ENCODE peak calls at places on chromosomes 7 and 10, in five cellular contexts. One of them, this sample, is unnamed. For H3K27me3, the result is how much of the 10 kb centered on the place peaks cover.

GRCh38 chr7:19249281-19249680 is 104.1 kb upstream of the FERD3L start:
- DNase-seq in RWPE2: no peak
- DNase-seq in HAP-1: no peak
- DNase-seq in gastrocnemius medialis: no peak
- DNase-seq in psoas muscle: no peak
- DNase-seq in this sample: no peak

GRCh38 chr7:66739953-66740301 is 606 bp upstream of the RABGEF1 start:
- DNase-seq in psoas muscle: no peak
- DNase-seq in HAP-1: no peak
- DNase-seq in gastrocnemius medialis: no peak
- DNase-seq in RWPE2: no peak
- DNase-seq in this sample: no peak

GRCh38 chr7:4406288-4407058 is 275.6 kb upstream of the FOXK1 start:
- DNase-seq in RWPE2: no peak
- DNase-seq in HAP-1: no peak
- DNase-seq in gastrocnemius medialis: no peak
- DNase-seq in psoas muscle: no peak
- DNase-seq in this sample: no peak

GRCh38 chr7:266851-267840 is 22.8 kb upstream of the FOXL3 start:
- DNase-seq in HAP-1: no peak
- DNase-seq in RWPE2: peak
- DNase-seq in gastrocnemius medialis: no peak
- DNase-seq in psoas muscle: peak
- DNase-seq in this sample: no peak

GRCh38 chr7:97119747-97120146 is 2.2 kb downstream of the SDHAF3 start:
- DNase-seq in psoas muscle: no peak
- DNase-seq in gastrocnemius medialis: no peak
- DNase-seq in RWPE2: no peak
- DNase-seq in HAP-1: no peak
- DNase-seq in this sample: no peak

GRCh38 chr10:120372917-120373316 is 84.1 kb upstream of the PLPP4 start:
- DNase-seq in HAP-1: no peak
- DNase-seq in RWPE2: no peak
- DNase-seq in gastrocnemius medialis: no peak
- DNase-seq in psoas muscle: no peak
- DNase-seq in this sample: no peak

GRCh38 chr10:48610585-48611093 is 5.8 kb upstream of the ARHGAP22 start:
- DNase-seq in HAP-1: no peak
- DNase-seq in psoas muscle: no peak
- DNase-seq in gastrocnemius medialis: no peak
- DNase-seq in RWPE2: no peak
- DNase-seq in this sample: no peak

GRCh38 chr7:98193474-98194180 is 17.6 kb upstream of the BHLHA15 start:
- DNase-seq in psoas muscle: no peak
- DNase-seq in RWPE2: no peak
- DNase-seq in gastrocnemius medialis: no peak
- DNase-seq in HAP-1: no peak
- DNase-seq in this sample: no peak

GRCh38 chr7:41808541-41808940 is 105.7 kb upstream of the INHBA start:
- DNase-seq in HAP-1: peak
- DNase-seq in psoas muscle: no peak
- DNase-seq in RWPE2: no peak
- DNase-seq in gastrocnemius medialis: no peak
- DNase-seq in this sample: no peak

GRCh38 chr7:70566659-70567058 is 565.3 kb upstream of the GALNT17 start:
- DNase-seq in gastrocnemius medialis: no peak
- DNase-seq in HAP-1: peak
- DNase-seq in RWPE2: no peak
- DNase-seq in psoas muscle: no peak
- DNase-seq in this sample: no peak

GRCh38 chr10:99799613-99800012 is 17.2 kb downstream of the ABCC2 start:
- DNase-seq in RWPE2: no peak
- DNase-seq in gastrocnemius medialis: no peak
- DNase-seq in psoas muscle: no peak
- DNase-seq in HAP-1: no peak
- DNase-seq in this sample: no peak

GRCh38 chr7:6607651-6608051 is 7.8 kb upstream of the ZNF853 start:
- DNase-seq in psoas muscle: no peak
- DNase-seq in HAP-1: no peak
- DNase-seq in gastrocnemius medialis: no peak
- DNase-seq in RWPE2: no peak
- DNase-seq in this sample: no peak

GRCh38 chr7:91226411-91226810 is 37.8 kb upstream of the FZD1 start:
- DNase-seq in psoas muscle: no peak
- DNase-seq in gastrocnemius medialis: no peak
- DNase-seq in HAP-1: no peak
- DNase-seq in RWPE2: no peak
- DNase-seq in this sample: no peak

GRCh38 chr7:44131173-44132009 is 8.0 kb upstream of the POLD2 start:
- DNase-seq in RWPE2: no peak
- DNase-seq in psoas muscle: no peak
- DNase-seq in gastrocnemius medialis: no peak
- DNase-seq in HAP-1: no peak
- DNase-seq in this sample: no peak

GRCh38 chr10:110313674-110314073 is 9.0 kb upstream of the SMNDC1 start:
- DNase-seq in psoas muscle: no peak
- DNase-seq in RWPE2: no peak
- DNase-seq in HAP-1: no peak
- DNase-seq in gastrocnemius medialis: no peak
- DNase-seq in this sample: no peak

GRCh38 chr7:134293029-134293740 is 23.5 kb downstream of the SLC35B4 start:
- DNase-seq in RWPE2: no peak
- DNase-seq in psoas muscle: no peak
- DNase-seq in gastrocnemius medialis: no peak
- DNase-seq in HAP-1: no peak
- DNase-seq in this sample: no peak

GRCh38 chr7:24216576-24217116 is 67.3 kb upstream of the NPY start:
- DNase-seq in psoas muscle: no peak
- DNase-seq in gastrocnemius medialis: no peak
- DNase-seq in HAP-1: no peak
- DNase-seq in RWPE2: no peak
- DNase-seq in this sample: no peak

GRCh38 chr10:125024496-125025234 is 82.7 kb downstream of the ZRANB1 start:
- DNase-seq in gastrocnemius medialis: no peak
- DNase-seq in HAP-1: peak
- DNase-seq in psoas muscle: no peak
- DNase-seq in RWPE2: no peak
- DNase-seq in this sample: no peak

GRCh38 chr7:50766808-50767207 is 15.9 kb downstream of the GRB10 start:
- DNase-seq in psoas muscle: no peak
- DNase-seq in gastrocnemius medialis: no peak
- DNase-seq in HAP-1: no peak
- DNase-seq in RWPE2: no peak
- DNase-seq in this sample: no peak

GRCh38 chr7:50766106-50766505 is 16.6 kb downstream of the GRB10 start:
- DNase-seq in RWPE2: no peak
- DNase-seq in psoas muscle: no peak
- DNase-seq in HAP-1: no peak
- DNase-seq in gastrocnemius medialis: no peak
- DNase-seq in this sample: no peak

GRCh38 chr7:50769160-50769484 is 13.6 kb downstream of the GRB10 start:
- DNase-seq in gastrocnemius medialis: no peak
- DNase-seq in HAP-1: no peak
- DNase-seq in psoas muscle: no peak
- DNase-seq in RWPE2: no peak
- DNase-seq in this sample: no peak

GRCh38 chr7:50771120-50772002 is 11.3 kb downstream of the GRB10 start:
- DNase-seq in psoas muscle: no peak
- DNase-seq in HAP-1: no peak
- DNase-seq in gastrocnemius medialis: no peak
- DNase-seq in RWPE2: no peak
- DNase-seq in this sample: no peak

GRCh38 chr7:50768470-50769159 is 14.1 kb downstream of the GRB10 start:
- DNase-seq in gastrocnemius medialis: no peak
- DNase-seq in psoas muscle: no peak
- DNase-seq in RWPE2: no peak
- DNase-seq in HAP-1: no peak
- DNase-seq in this sample: no peak
- H3K4me3 ChIP-seq in gastrocnemius medialis: no peak
- H3K4me3 ChIP-seq in psoas muscle: no peak
- H3K4me3 ChIP-seq in RWPE2: no peak
- H3K4me3 ChIP-seq in HAP-1: no peak
- H3K4me3 ChIP-seq in this sample: no peak

GRCh38 chr7:22979251-22979650 is 34.7 kb downstream of the HYCC1 start:
- DNase-seq in RWPE2: no peak
- DNase-seq in HAP-1: no peak
- DNase-seq in psoas muscle: no peak
- DNase-seq in gastrocnemius medialis: no peak
- DNase-seq in this sample: no peak
- H3K27me3 ChIP-seq in RWPE2: under half
- H3K27me3 ChIP-seq in HAP-1: under half
- H3K27me3 ChIP-seq in psoas muscle: under half
- H3K27me3 ChIP-seq in gastrocnemius medialis: under half
- H3K27me3 ChIP-seq in this sample: under half

GRCh38 chr7:25860206-25860881 is 291.7 kb upstream of the NFE2L3 start:
- DNase-seq in psoas muscle: no peak
- DNase-seq in RWPE2: peak
- DNase-seq in HAP-1: no peak
- DNase-seq in gastrocnemius medialis: no peak
- DNase-seq in this sample: no peak
- H3K4me3 ChIP-seq in psoas muscle: no peak
- H3K4me3 ChIP-seq in RWPE2: peak
- H3K4me3 ChIP-seq in HAP-1: peak
- H3K4me3 ChIP-seq in gastrocnemius medialis: no peak
- H3K4me3 ChIP-seq in this sample: no peak

DNA sequence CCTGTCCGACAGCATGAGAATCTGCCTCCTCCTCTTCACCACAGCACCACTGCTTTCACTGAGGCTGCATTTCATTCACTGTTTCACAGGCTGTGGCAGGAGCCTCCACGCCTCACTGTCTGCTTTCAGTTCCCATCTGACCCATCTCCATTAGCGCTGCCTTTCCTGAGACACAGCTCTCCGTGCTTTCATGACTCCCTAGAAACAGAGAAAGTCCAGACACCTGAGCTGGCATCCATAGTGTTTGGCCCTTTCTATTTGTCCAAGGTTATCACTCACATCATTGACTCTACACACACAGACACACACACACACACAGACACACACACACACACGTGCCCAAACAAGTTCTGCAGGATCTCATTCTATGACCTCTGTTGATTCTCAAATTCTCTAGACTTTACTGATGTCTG is 5.2 kb downstream of the LGI1 start:
- DNase-seq in psoas muscle: no peak
- DNase-seq in HAP-1: no peak
- DNase-seq in gastrocnemius medialis: no peak
- DNase-seq in RWPE2: no peak
- DNase-seq in this sample: no peak
- H3K27me3 ChIP-seq in psoas muscle: under half
- H3K27me3 ChIP-seq in HAP-1: under half
- H3K27me3 ChIP-seq in gastrocnemius medialis: under half
- H3K27me3 ChIP-seq in RWPE2: under half
- H3K27me3 ChIP-seq in this sample: under half

GRCh38 chr7:153887756-153888591 is 164.2 kb upstream of the DPP6 start:
- DNase-seq in psoas muscle: no peak
- DNase-seq in HAP-1: no peak
- DNase-seq in gastrocnemius medialis: no peak
- DNase-seq in RWPE2: no peak
- DNase-seq in this sample: no peak
- H3K4me3 ChIP-seq in psoas muscle: peak
- H3K4me3 ChIP-seq in HAP-1: no peak
- H3K4me3 ChIP-seq in gastrocnemius medialis: peak
- H3K4me3 ChIP-seq in RWPE2: no peak
- H3K4me3 ChIP-seq in this sample: no peak

GRCh38 chr10:42878134-42878820 is 95.7 kb downstream of the BMS1 start:
- DNase-seq in psoas muscle: no peak
- DNase-seq in gastrocnemius medialis: no peak
- DNase-seq in RWPE2: no peak
- DNase-seq in HAP-1: no peak
- DNase-seq in this sample: no peak

GRCh38 chr10:42878821-42879195 is 96.2 kb downstream of the BMS1 start:
- DNase-seq in RWPE2: no peak
- DNase-seq in gastrocnemius medialis: no peak
- DNase-seq in psoas muscle: no peak
- DNase-seq in HAP-1: no peak
- DNase-seq in this sample: no peak

GRCh38 chr10:42876945-42877344 is 94.3 kb downstream of the BMS1 start:
- DNase-seq in psoas muscle: no peak
- DNase-seq in HAP-1: no peak
- DNase-seq in RWPE2: no peak
- DNase-seq in gastrocnemius medialis: no peak
- DNase-seq in this sample: no peak

GRCh38 chr10:42876476-42876875 is 93.9 kb downstream of the BMS1 start:
- DNase-seq in psoas muscle: no peak
- DNase-seq in gastrocnemius medialis: no peak
- DNase-seq in HAP-1: no peak
- DNase-seq in RWPE2: no peak
- DNase-seq in this sample: no peak

GRCh38 chr10:42877496-42878030 is 95.0 kb downstream of the BMS1 start:
- DNase-seq in gastrocnemius medialis: no peak
- DNase-seq in HAP-1: no peak
- DNase-seq in psoas muscle: no peak
- DNase-seq in RWPE2: no peak
- DNase-seq in this sample: no peak
- H3K27me3 ChIP-seq in gastrocnemius medialis: under half
- H3K27me3 ChIP-seq in HAP-1: under half
- H3K27me3 ChIP-seq in psoas muscle: under half
- H3K27me3 ChIP-seq in RWPE2: under half
- H3K27me3 ChIP-seq in this sample: under half

GRCh38 chr10:8331896-8332729 is 277.6 kb downstream of the GATA3 start:
- DNase-seq in RWPE2: peak
- DNase-seq in gastrocnemius medialis: no peak
- DNase-seq in psoas muscle: peak
- DNase-seq in HAP-1: no peak
- DNase-seq in this sample: peak

GRCh38 chr10:8331387-8331786 is 276.9 kb downstream of the GATA3 start:
- DNase-seq in HAP-1: no peak
- DNase-seq in psoas muscle: no peak
- DNase-seq in RWPE2: no peak
- DNase-seq in gastrocnemius medialis: no peak
- DNase-seq in this sample: no peak

GRCh38 chr10:8334631-8335030 is 280.1 kb downstream of the GATA3 start:
- DNase-seq in gastrocnemius medialis: no peak
- DNase-seq in psoas muscle: no peak
- DNase-seq in HAP-1: no peak
- DNase-seq in RWPE2: no peak
- DNase-seq in this sample: no peak

GRCh38 chr10:8336629-8337331 is 282.3 kb downstream of the GATA3 start:
- DNase-seq in psoas muscle: no peak
- DNase-seq in RWPE2: no peak
- DNase-seq in HAP-1: no peak
- DNase-seq in gastrocnemius medialis: no peak
- DNase-seq in this sample: no peak

DNA sequence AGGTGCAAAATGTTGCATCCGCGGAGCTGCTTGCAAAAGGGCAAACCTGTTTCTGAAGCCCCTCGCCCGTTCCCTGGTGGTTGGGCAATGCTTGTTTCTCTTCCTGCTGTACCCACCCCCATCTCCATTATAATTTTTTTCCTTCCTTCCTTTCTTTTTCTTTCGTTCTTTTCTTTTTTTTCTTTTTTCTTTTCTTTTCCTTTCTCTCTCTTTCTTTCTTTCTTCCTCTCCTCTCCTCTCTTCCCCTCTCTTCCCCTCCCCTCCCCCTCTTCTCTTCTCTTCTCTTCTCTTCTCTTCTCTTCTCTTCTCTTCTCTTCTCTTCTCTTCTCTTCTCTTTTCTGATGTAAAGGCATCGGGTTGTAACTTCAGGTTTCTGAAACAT is 278.2 kb downstream of the GATA3 start:
- DNase-seq in RWPE2: no peak
- DNase-seq in gastrocnemius medialis: no peak
- DNase-seq in psoas muscle: no peak
- DNase-seq in HAP-1: no peak
- DNase-seq in this sample: no peak
- H3K4me3 ChIP-seq in RWPE2: peak
- H3K4me3 ChIP-seq in gastrocnemius medialis: peak
- H3K4me3 ChIP-seq in psoas muscle: peak
- H3K4me3 ChIP-seq in HAP-1: peak
- H3K4me3 ChIP-seq in this sample: peak